ENCODE peak calls at places on chromosomes 7 and 10, in seven cellular contexts. X is transverse colon, L is fibroblast of mammary gland, T is astrocyte of the spinal cord, K is MM.1S, B is left ventricle myocardium inferior, N is GM13977. V is an unnamed sample.

GRCh38 chr10:121158988-121159579 is 307.9 kb downstream of the WDR11 start:
- DNase-seq in X (peak), L (no peak), T (peak), K (no peak), B (no peak), N (no peak), V (no peak)

GRCh38 chr10:101216631-101217425 is 12.4 kb downstream of the LBX1 start:
- DNase-seq in X (no peak), L (no peak), T (no peak), K (no peak), B (no peak), N (no peak), V (no peak)

GRCh38 chr7:129952164-129952652 is 552 bp downstream of the UBE2H start:
- DNase-seq in X (peak), L (peak), T (peak), K (peak), B (peak), N (peak), V (peak)

GRCh38 chr7:106073701-106074100 is 38.4 kb downstream of the SYPL1 start:
- DNase-seq in X (no peak), L (no peak), T (no peak), K (no peak), B (no peak), N (no peak), V (no peak)

GRCh38 chr7:149881328-149882263 is 7.8 kb downstream of the ATP6V0E2 start:
- DNase-seq in X (no peak), L (no peak), T (no peak), K (no peak), B (no peak), N (no peak), V (no peak)

GRCh38 chr7:33965116-33965827 is 59.9 kb downstream of the BMPER start:
- DNase-seq in X (no peak), L (peak), T (no peak), K (no peak), B (no peak), N (no peak), V (no peak)

GRCh38 chr7:84331665-84332064 is 137.1 kb upstream of the SEMA3A start:
- DNase-seq in X (no peak), L (no peak), T (peak), K (no peak), B (no peak), N (no peak), V (no peak)

GRCh38 chr7:125643302-125643701 is 713.7 kb upstream of the POT1 start:
- DNase-seq in X (no peak), L (no peak), T (no peak), K (no peak), B (no peak), N (no peak), V (no peak)

GRCh38 chr7:18727094-18727870 is 231.7 kb downstream of the HDAC9 start:
- DNase-seq in X (no peak), L (peak), T (no peak), K (no peak), B (no peak), N (no peak), V (no peak)

GRCh38 chr7:36526720-36527548 is 137.3 kb downstream of the ANLN start:
- DNase-seq in X (no peak), L (peak), T (peak), K (peak), B (no peak), N (peak), V (no peak)

GRCh38 chr10:48390933-48391845 is 84.7 kb downstream of the MAPK8 start:
- DNase-seq in X (no peak), L (peak), T (peak), K (peak), B (no peak), N (no peak), V (peak)

GRCh38 chr7:39811161-39811614 is 138.9 kb upstream of the CDK13 start:
- DNase-seq in X (no peak), L (peak), T (peak), K (no peak), B (no peak), N (no peak), V (no peak)

GRCh38 chr10:33937987-33938386 is 603.5 kb upstream of the NRP1 start:
- DNase-seq in X (no peak), L (peak), T (no peak), K (no peak), B (no peak), N (no peak), V (no peak)

GRCh38 chr7:26480166-26480565 is 188.5 kb downstream of the SNX10 start:
- DNase-seq in X (no peak), L (no peak), T (no peak), K (no peak), B (no peak), N (no peak), V (no peak)

GRCh38 chr10:110138197-110138812 is 69.1 kb upstream of the MXI1 start:
- DNase-seq in X (no peak), L (peak), T (peak), K (peak), B (no peak), N (peak), V (no peak)

GRCh38 chr10:29394321-29394932 is 105.6 kb downstream of the LYZL1 start:
- DNase-seq in X (no peak), L (no peak), T (no peak), K (no peak), B (no peak), N (no peak), V (no peak)

GRCh38 chr10:73892314-73893080 is 18.1 kb upstream of the CAMK2G start:
- DNase-seq in X (no peak), L (peak), T (peak), K (no peak), B (no peak), N (no peak), V (no peak)

GRCh38 chr10:93437000-93437945 is 44.9 kb downstream of the MYOF start:
- DNase-seq in X (peak), L (peak), T (peak), K (no peak), B (peak), N (no peak), V (no peak)

GRCh38 chr7:43589133-43589478 is 6.2 kb downstream of the STK17A start:
- DNase-seq in X (no peak), L (no peak), T (no peak), K (no peak), B (no peak), N (no peak), V (no peak)

GRCh38 chr7:101116898-101117297 is 10.0 kb upstream of the SERPINE1 start:
- DNase-seq in X (no peak), L (peak), T (no peak), K (no peak), B (no peak), N (no peak), V (no peak)

GRCh38 chr10:27223964-27224363 is 16.6 kb downstream of the ACBD5 start:
- DNase-seq in X (peak), L (peak), T (peak), K (peak), B (no peak), N (no peak), V (peak)

GRCh38 chr7:121081327-121081936 is 92.9 kb downstream of the CPED1 start:
- DNase-seq in X (no peak), L (peak), T (peak), K (peak), B (no peak), N (peak), V (no peak)

GRCh38 chr7:48635796-48636195 is 288.6 kb upstream of the CDC14C start:
- DNase-seq in X (no peak), L (no peak), T (no peak), K (no peak), B (no peak), N (no peak), V (no peak)

GRCh38 chr10:34859170-34859569 is 44.1 kb upstream of the PARD3 start:
- DNase-seq in X (no peak), L (peak), T (peak), K (no peak), B (no peak), N (no peak), V (no peak)

GRCh38 chr10:63241898-63242297 is 108.8 kb downstream of the NRBF2 start:
- DNase-seq in X (no peak), L (no peak), T (no peak), K (peak), B (no peak), N (no peak), V (no peak)

GRCh38 chr10:110843031-110843430 is 28.7 kb upstream of the PDCD4 start:
- DNase-seq in X (peak), L (no peak), T (no peak), K (peak), B (no peak), N (peak), V (peak)

GRCh38 chr10:35188954-35189353 is 62.3 kb downstream of the CREM start:
- DNase-seq in X (no peak), L (no peak), T (no peak), K (no peak), B (no peak), N (no peak), V (no peak)

GRCh38 chr7:142483659-142484317 is 225.9 kb upstream of the PRSS58 start:
- DNase-seq in X (no peak), L (no peak), T (no peak), K (no peak), B (no peak), N (no peak), V (no peak)
- TF ChIP-seq CTCF in X (peak), L (no peak), T (no peak), K (no peak), B (no peak), N (no peak), V (peak)

GRCh38 chr7:95396136-95397032 is at the start of gene PON3:
- DNase-seq in X (peak), L (no peak), T (no peak), K (peak), B (no peak), N (peak), V (peak)
- TF ChIP-seq CTCF in X (peak), L (peak), T (no peak), K (peak), B (peak), N (peak), V (peak)

GRCh38 chr7:83271212-83272099 is 108.8 kb upstream of the PCLO start:
- DNase-seq in X (no peak), L (peak), T (peak), K (peak), B (no peak), N (no peak), V (no peak)

GRCh38 chr7:83270407-83270806 is 107.7 kb upstream of the PCLO start:
- DNase-seq in X (no peak), L (no peak), T (no peak), K (no peak), B (no peak), N (no peak), V (no peak)

DNA sequence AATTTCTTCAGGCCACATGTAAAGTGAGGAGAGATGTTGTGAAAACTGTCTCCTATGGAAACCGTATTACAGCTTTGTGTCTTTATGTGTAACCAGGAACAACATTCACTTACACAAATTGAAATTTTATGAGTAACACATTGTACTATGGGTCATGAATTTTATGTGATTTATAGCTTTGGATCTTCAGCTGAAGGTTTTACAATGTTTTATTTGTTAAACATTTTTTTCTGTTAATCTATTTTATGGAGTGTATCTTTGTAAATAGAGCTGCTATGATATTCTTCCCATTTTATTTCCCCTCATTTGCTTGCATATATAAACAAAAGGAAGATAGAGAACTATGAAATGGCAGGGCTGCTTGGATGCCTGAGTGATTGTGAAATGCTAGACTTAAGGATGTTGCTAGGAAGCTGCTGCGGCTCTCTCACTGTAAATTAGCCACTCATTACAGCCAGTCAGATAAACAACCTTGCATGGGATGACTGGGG is 104.5 kb upstream of the PCLO start:
- DNase-seq in X (no peak), L (no peak), T (peak), K (no peak), B (no peak), N (no peak), V (no peak)
- TF ChIP-seq CTCF in X (no peak), L (no peak), T (no peak), K (no peak), B (no peak), N (no peak), V (no peak)

DNA sequence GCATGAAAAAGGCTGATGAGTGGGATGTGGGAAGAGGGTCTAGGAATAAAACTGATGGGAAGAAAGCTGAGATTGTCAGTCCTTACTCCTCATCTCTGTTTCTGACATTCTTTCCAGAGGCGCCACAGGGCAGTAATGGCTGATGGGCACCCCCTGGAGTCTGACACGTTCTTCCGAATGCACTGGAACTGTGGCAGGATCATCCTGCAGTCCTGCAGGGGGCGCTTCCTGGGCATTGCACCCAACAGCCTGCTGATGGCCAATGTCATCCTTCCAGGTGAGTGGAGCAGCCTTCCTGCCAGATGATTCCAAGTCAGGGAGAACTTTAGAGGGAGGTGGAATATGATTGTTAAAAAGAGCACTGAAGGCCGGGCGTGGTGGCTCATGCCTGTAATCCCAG is 4.8 kb downstream of the FSCN3 start:
- DNase-seq in X (no peak), L (peak), T (no peak), K (no peak), B (no peak), N (no peak), V (peak)
- TF ChIP-seq CTCF in X (peak), L (peak), T (peak), K (peak), B (no peak), N (peak), V (peak)

GRCh38 chr7:47581821-47582747 is at the start of gene TNS3:
- DNase-seq in X (peak), L (no peak), T (no peak), K (peak), B (peak), N (no peak), V (no peak)
- TF ChIP-seq CTCF in X (peak), L (no peak), T (no peak), K (no peak), B (peak), N (no peak), V (no peak)

DNA sequence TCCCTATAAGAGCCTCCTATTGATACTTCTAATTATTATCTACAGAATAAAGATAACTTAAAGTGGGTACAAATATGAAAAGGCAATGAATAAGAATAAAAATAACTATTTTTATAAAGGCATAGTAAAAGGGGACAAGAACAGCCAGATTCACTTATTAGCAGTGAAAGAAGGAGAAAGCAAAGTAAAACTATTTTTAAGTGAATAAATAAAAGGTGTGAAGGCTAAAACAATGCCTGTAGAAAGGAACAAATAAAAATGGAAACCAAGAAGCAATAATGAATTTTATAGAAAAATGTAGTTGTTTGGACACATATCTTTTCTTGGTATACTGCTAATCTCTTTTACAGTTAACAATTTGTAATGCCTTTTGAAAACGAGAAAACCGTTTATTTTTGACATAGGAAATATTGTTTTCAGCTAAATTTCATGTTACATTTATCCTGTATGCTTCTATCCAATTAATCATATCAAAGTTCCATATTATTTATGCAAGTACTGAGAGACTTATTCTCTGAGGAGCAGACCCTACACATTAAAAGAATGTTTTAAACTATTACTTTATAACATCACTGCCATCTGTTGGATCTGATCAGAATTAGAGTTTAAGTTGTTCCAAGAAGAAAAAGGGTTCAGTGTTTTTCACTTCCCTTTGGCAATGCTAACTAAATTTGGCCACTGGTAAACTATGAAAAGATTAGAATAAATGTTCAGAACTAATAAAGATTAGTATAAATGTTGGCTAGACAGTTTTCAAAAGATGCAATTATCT is 59.1 kb downstream of the ARMC3 start:
- DNase-seq in X (no peak), L (peak), T (peak), K (peak), B (no peak), N (peak), V (no peak)
- TF ChIP-seq CTCF in X (no peak), L (peak), T (peak), K (peak), B (peak), N (peak), V (peak)